ENCODE peak calls at places on chromosomes 6 and 20, in nine cellular contexts. S is heart left ventricle, Z is mesendoderm, K is amniotic epithelial cell, Q is substantia nigra, C is ACHN, U is WTC11, O is left kidney, L is NCI-H345. E is an unnamed sample.

GRCh38 chr20:45337367-45338120 is 10.7 kb downstream of the SDC4 start:
- DNase-seq in S (peak), Z (peak), K (peak), Q (no peak), C (peak), U (no peak), O (peak), L (no peak), E (no peak)

GRCh38 chr20:34242879-34243278 is 1.7 kb downstream of the ASIP start:
- DNase-seq in S (no peak), Z (no peak), K (no peak), Q (no peak), C (no peak), U (no peak), O (no peak), L (no peak), E (no peak)

GRCh38 chr6:28281288-28282064 is at the start of gene PGBD1:
- DNase-seq in S (peak), Z (peak), K (peak), Q (peak), C (peak), U (peak), O (peak), L (peak), E (peak)

GRCh38 chr6:142946924-142947701 is 2.1 kb upstream of the HIVEP2 start:
- DNase-seq in S (peak), Z (peak), K (peak), Q (peak), C (peak), U (peak), O (peak), L (peak), E (peak)

GRCh38 chr6:89433637-89434499 is 916 bp downstream of the ANKRD6 start:
- DNase-seq in S (peak), Z (peak), K (no peak), Q (no peak), C (no peak), U (peak), O (peak), L (no peak), E (peak)

GRCh38 chr6:76381612-76382011 is 309.1 kb upstream of the IMPG1 start:
- DNase-seq in S (no peak), Z (peak), K (no peak), Q (no peak), C (no peak), U (peak), O (no peak), L (no peak), E (no peak)

GRCh38 chr6:105430685-105431084 is 27.8 kb upstream of the PREP start:
- DNase-seq in S (no peak), Z (no peak), K (no peak), Q (no peak), C (no peak), U (no peak), O (no peak), L (no peak), E (no peak)

GRCh38 chr6:161236091-161236633 is 37.7 kb downstream of the AGPAT4 start:
- DNase-seq in S (no peak), Z (no peak), K (peak), Q (no peak), C (no peak), U (no peak), O (no peak), L (no peak), E (no peak)

GRCh38 chr20:62955519-62956386 is 3.2 kb downstream of the SLC17A9 start:
- DNase-seq in S (no peak), Z (no peak), K (no peak), Q (no peak), C (no peak), U (no peak), O (peak), L (no peak), E (no peak)

GRCh38 chr6:154736613-154737259 is 3.5 kb downstream of the SCAF8 start:
- DNase-seq in S (no peak), Z (no peak), K (no peak), Q (no peak), C (no peak), U (no peak), O (no peak), L (no peak), E (no peak)

GRCh38 chr6:41497994-41498393 is 48.2 kb upstream of the FOXP4 start:
- DNase-seq in S (no peak), Z (no peak), K (peak), Q (no peak), C (no peak), U (no peak), O (peak), L (no peak), E (no peak)